ENCODE peak calls at places on chromosomes 7 and 10, in five cellular contexts. J is uterus; O is stimulated activated CD8-positive, alpha-beta memory T cell treated with anti-CD3 and anti-CD28 coated beads, Interleukin-15, amount 100 ng/mL, for 24 hours; L is choroid plexus epithelial cell; I is HEK293T. T is an unnamed sample.

GRCh38 chr10:58854811-58855210 is 321.6 kb upstream of the PHYHIPL start:
- DNase-seq in J (no peak), O (no peak), L (no peak), I (no peak), T (no peak)

GRCh38 chr10:132610071-132610701 is 72.6 kb downstream of the INPP5A start:
- DNase-seq in J (peak), L (no peak), O (no peak), I (no peak), T (no peak)

GRCh38 chr7:102849079-102849478 is 63.7 kb upstream of the LRRC17 start:
- DNase-seq in J (no peak), I (no peak), L (no peak), O (no peak), T (no peak)

GRCh38 chr10:130136214-130137076 is at the start of gene GLRX3:
- DNase-seq in I (peak), L (peak), O (peak), J (peak), T (peak)

GRCh38 chr7:24911213-24911603 is 68.8 kb downstream of the OSBPL3 start:
- DNase-seq in L (no peak), O (no peak), I (no peak), J (no peak), T (no peak)

GRCh38 chr10:45058992-45059561 is 58.4 kb downstream of the ZNF22 start:
- DNase-seq in O (no peak), L (no peak), I (no peak), J (no peak), T (no peak)

GRCh38 chr10:26215923-26216576 is 524 bp upstream of the GAD2 start:
- DNase-seq in I (peak), J (no peak), O (no peak), L (no peak), T (no peak)

GRCh38 chr10:60444494-60445064 is 54.9 kb upstream of the ANK3 start:
- DNase-seq in O (no peak), J (no peak), I (no peak), L (peak), T (no peak)

GRCh38 chr7:20831976-20832375 is 45.3 kb upstream of the SP8 start:
- DNase-seq in J (no peak), I (no peak), L (no peak), O (no peak), T (no peak)

GRCh38 chr10:2619472-2619871 is 447.9 kb upstream of the PFKP start:
- DNase-seq in O (no peak), L (peak), I (peak), J (no peak), T (no peak)

GRCh38 chr10:69835875-69836727 is 34.4 kb downstream of the COL13A1 start:
- DNase-seq in I (no peak), J (no peak), O (no peak), L (no peak), T (no peak)

GRCh38 chr10:57303567-57303966 is 942.5 kb upstream of the ZWINT start:
- DNase-seq in O (no peak), I (no peak), L (no peak), J (no peak), T (no peak)

GRCh38 chr10:44835300-44835699 is 75.8 kb upstream of the TMEM72 start:
- DNase-seq in I (no peak), O (no peak), J (no peak), L (no peak), T (no peak)

GRCh38 chr7:36468361-36469140 is 78.9 kb downstream of the ANLN start:
- DNase-seq in J (no peak), L (peak), I (no peak), O (no peak), T (no peak)

GRCh38 chr7:81410471-81411117 is 359.3 kb downstream of the HGF start:
- DNase-seq in L (no peak), O (no peak), I (no peak), J (no peak), T (no peak)

GRCh38 chr7:155454183-155455112 is 3.5 kb upstream of the EN2 start:
- DNase-seq in L (no peak), J (no peak), O (no peak), I (no peak), T (no peak)

GRCh38 chr10:11610855-11611247 is 599 bp downstream of the USP6NL start:
- DNase-seq in L (peak), O (peak), I (peak), J (peak), T (no peak)

GRCh38 chr10:108597031-108597430 is 1326.3 kb downstream of the XPNPEP1 start:
- DNase-seq in J (no peak), L (peak), O (no peak), I (no peak), T (no peak)

GRCh38 chr10:29895436-29895835 is 163.9 kb downstream of the JCAD start:
- DNase-seq in O (no peak), J (peak), I (no peak), L (peak), T (no peak)

GRCh38 chr10:124066744-124067714 is 26.4 kb downstream of the CHST15 start:
- DNase-seq in O (no peak), J (no peak), L (no peak), I (no peak), T (no peak)

GRCh38 chr7:20998309-20998708 is 211.6 kb upstream of the SP8 start:
- DNase-seq in J (no peak), O (no peak), L (no peak), I (no peak), T (peak)

GRCh38 chr10:131692686-131693334 is 208.0 kb upstream of the PPP2R2D start:
- DNase-seq in I (no peak), L (no peak), O (no peak), J (no peak), T (no peak)

GRCh38 chr7:106139253-106140251 is 27.4 kb upstream of the SYPL1 start:
- DNase-seq in O (no peak), L (peak), I (peak), J (peak), T (no peak)

GRCh38 chr10:131786756-131787605 is 113.8 kb upstream of the PPP2R2D start:
- DNase-seq in J (no peak), O (no peak), L (peak), I (no peak), T (peak)

GRCh38 chr7:30159698-30160143 is 24.9 kb downstream of the MTURN start:
- DNase-seq in L (peak), J (no peak), I (peak), O (no peak), T (no peak)

GRCh38 chr10:62083868-62084267 is 182.4 kb downstream of the ARID5B start:
- DNase-seq in L (peak), I (peak), O (no peak), J (peak), T (no peak)

GRCh38 chr7:73342645-73343044 is 14.7 kb downstream of the FKBP6 start:
- DNase-seq in I (peak), J (peak), O (no peak), L (peak), T (peak)

GRCh38 chr7:106887376-106887775 is 22.3 kb downstream of the PIK3CG start:
- DNase-seq in L (no peak), J (no peak), I (no peak), O (no peak), T (no peak)

GRCh38 chr10:97932932-97933530 is 83.4 kb downstream of the GOLGA7B start:
- DNase-seq in I (no peak), L (no peak), J (no peak), O (no peak), T (no peak)

GRCh38 chr10:18214692-18215563 is 74.7 kb downstream of the CACNB2 start:
- DNase-seq in J (peak), L (peak), I (peak), O (no peak), T (no peak)

GRCh38 chr10:45239642-45240041 is 75.8 kb downstream of the OR13A1 start:
- DNase-seq in L (peak), O (no peak), J (no peak), I (no peak), T (no peak)

GRCh38 chr7:70619659-70620058 is 512.3 kb upstream of the GALNT17 start:
- DNase-seq in I (no peak), O (no peak), J (no peak), L (no peak), T (no peak)

GRCh38 chr7:12706900-12707536 is 19.6 kb downstream of the ARL4A start:
- DNase-seq in L (peak), J (no peak), I (no peak), O (no peak), T (no peak)

GRCh38 chr10:127117125-127117524 is 79.3 kb downstream of the INSYN2A start:
- DNase-seq in L (peak), O (no peak), I (peak), J (peak), T (peak)

GRCh38 chr7:97027427-97028234 is 3.0 kb upstream of the DLX5 start:
- DNase-seq in J (peak), I (peak), L (peak), O (peak), T (peak)

GRCh38 chr10:97120370-97120769 is 65.4 kb downstream of the SLIT1 start:
- DNase-seq in O (no peak), J (no peak), I (no peak), L (no peak), T (no peak)

T was measured in HuH-7.5.